ENCODE peak calls at places on chromosome 13, in six cellular contexts. One of them, this sample, is unnamed.

GRCh38 chr13:109784590-109785140 is 1.7 kb downstream of the IRS2 start:
- DNase-seq in H1: peak; percentile 89
- DNase-seq in H9: peak; percentile 81
- DNase-seq in IMR-90: peak; percentile 62
- DNase-seq in trophoblast cell: peak; percentile 73
- DNase-seq in mesenchymal stem cell: peak; percentile 77
- DNase-seq in this sample: peak; percentile 82

GRCh38 chr13:35502456-35502855 is 26.0 kb upstream of the MAB21L1 start:
- DNase-seq in H1: no peak
- DNase-seq in IMR-90: no peak
- DNase-seq in trophoblast cell: no peak
- DNase-seq in mesenchymal stem cell: no peak
- DNase-seq in H9: no peak
- DNase-seq in this sample: no peak

GRCh38 chr13:33033361-33033812 is 17.2 kb downstream of the KL start:
- DNase-seq in H9: no peak
- DNase-seq in mesenchymal stem cell: no peak
- DNase-seq in H1: no peak
- DNase-seq in IMR-90: no peak
- DNase-seq in trophoblast cell: no peak
- DNase-seq in this sample: no peak

GRCh38 chr13:90738881-90739280 is 608.6 kb upstream of the MIR17HG start:
- DNase-seq in H1: no peak
- DNase-seq in mesenchymal stem cell: no peak
- DNase-seq in trophoblast cell: no peak
- DNase-seq in IMR-90: no peak
- DNase-seq in H9: no peak
- DNase-seq in this sample: peak; percentile 8

GRCh38 chr13:106109391-106109791 is 426.1 kb downstream of the EFNB2 start:
- DNase-seq in trophoblast cell: no peak
- DNase-seq in IMR-90: peak; percentile 47
- DNase-seq in H9: no peak
- DNase-seq in H1: no peak
- DNase-seq in mesenchymal stem cell: no peak
- DNase-seq in this sample: no peak

GRCh38 chr13:101331731-101332130 is 84.6 kb downstream of the NALCN start:
- DNase-seq in trophoblast cell: no peak
- DNase-seq in mesenchymal stem cell: no peak
- DNase-seq in IMR-90: no peak
- DNase-seq in H9: no peak
- DNase-seq in H1: no peak
- DNase-seq in this sample: no peak

GRCh38 chr13:32445461-32445860 is 17.5 kb upstream of the N4BP2L1 start:
- DNase-seq in trophoblast cell: no peak
- DNase-seq in IMR-90: no peak
- DNase-seq in mesenchymal stem cell: no peak
- DNase-seq in H9: no peak
- DNase-seq in H1: no peak
- DNase-seq in this sample: no peak

GRCh38 chr13:52925775-52926285 is 77.4 kb upstream of the PCDH8 start:
- DNase-seq in mesenchymal stem cell: no peak
- DNase-seq in trophoblast cell: no peak
- DNase-seq in H1: no peak
- DNase-seq in H9: no peak
- DNase-seq in IMR-90: no peak
- DNase-seq in this sample: no peak

GRCh38 chr13:89686171-89686570 is 1661.3 kb upstream of the MIR17HG start:
- DNase-seq in trophoblast cell: peak; percentile 8
- DNase-seq in H9: no peak
- DNase-seq in H1: no peak
- DNase-seq in IMR-90: no peak
- DNase-seq in mesenchymal stem cell: no peak
- DNase-seq in this sample: no peak

GRCh38 chr13:49733181-49733951 is 42.1 kb upstream of the EBPL start:
- DNase-seq in mesenchymal stem cell: peak; percentile 17
- DNase-seq in trophoblast cell: no peak
- DNase-seq in IMR-90: peak; percentile 27
- DNase-seq in H9: no peak
- DNase-seq in H1: no peak
- DNase-seq in this sample: peak; percentile 8

GRCh38 chr13:50408068-50408467 is 392.8 kb downstream of the KCNRG start:
- DNase-seq in IMR-90: no peak
- DNase-seq in trophoblast cell: no peak
- DNase-seq in mesenchymal stem cell: no peak
- DNase-seq in H9: no peak
- DNase-seq in H1: no peak
- DNase-seq in this sample: no peak

GRCh38 chr13:42602910-42603309 is 29.0 kb downstream of the TNFSF11 start:
- DNase-seq in IMR-90: no peak
- DNase-seq in H9: no peak
- DNase-seq in trophoblast cell: no peak
- DNase-seq in H1: no peak
- DNase-seq in mesenchymal stem cell: no peak
- DNase-seq in this sample: no peak

GRCh38 chr13:30143671-30144400 is 163.5 kb downstream of the KATNAL1 start:
- DNase-seq in mesenchymal stem cell: peak; percentile 88
- DNase-seq in H1: no peak
- DNase-seq in H9: no peak
- DNase-seq in IMR-90: peak; percentile 81
- DNase-seq in trophoblast cell: no peak
- DNase-seq in this sample: no peak

GRCh38 chr13:48888613-48889012 is 87.1 kb upstream of the FNDC3A start:
- DNase-seq in IMR-90: no peak
- DNase-seq in trophoblast cell: no peak
- DNase-seq in H1: no peak
- DNase-seq in H9: no peak
- DNase-seq in mesenchymal stem cell: no peak
- DNase-seq in this sample: no peak

GRCh38 chr13:105914637-105915036 is 620.8 kb downstream of the EFNB2 start:
- DNase-seq in H1: no peak
- DNase-seq in mesenchymal stem cell: peak; percentile 96
- DNase-seq in trophoblast cell: no peak
- DNase-seq in IMR-90: peak; percentile 95
- DNase-seq in H9: no peak
- DNase-seq in this sample: no peak

GRCh38 chr13:96426160-96426559 is 336.3 kb downstream of the HS6ST3 start:
- DNase-seq in trophoblast cell: no peak
- DNase-seq in H1: no peak
- DNase-seq in mesenchymal stem cell: no peak
- DNase-seq in IMR-90: no peak
- DNase-seq in H9: no peak
- DNase-seq in this sample: no peak

GRCh38 chr13:62910541-62910940 is 1494.9 kb upstream of the PCDH20 start:
- DNase-seq in trophoblast cell: no peak
- DNase-seq in IMR-90: no peak
- DNase-seq in H9: no peak
- DNase-seq in H1: no peak
- DNase-seq in mesenchymal stem cell: no peak
- DNase-seq in this sample: no peak

GRCh38 chr13:20550799-20551198 is 16.2 kb upstream of the IFT88 start:
- DNase-seq in trophoblast cell: no peak
- DNase-seq in mesenchymal stem cell: no peak
- DNase-seq in H9: no peak
- DNase-seq in H1: no peak
- DNase-seq in IMR-90: no peak
- DNase-seq in this sample: no peak

GRCh38 chr13:69579351-69579750 is 528.3 kb upstream of the ATXN8OS start:
- DNase-seq in IMR-90: no peak
- DNase-seq in H1: no peak
- DNase-seq in H9: no peak
- DNase-seq in trophoblast cell: no peak
- DNase-seq in mesenchymal stem cell: peak; percentile 27
- DNase-seq in this sample: peak; percentile 18

GRCh38 chr13:72970956-72971355 is 87.8 kb upstream of the KLF5 start:
- DNase-seq in IMR-90: peak; percentile 57
- DNase-seq in H1: no peak
- DNase-seq in H9: no peak
- DNase-seq in mesenchymal stem cell: no peak
- DNase-seq in trophoblast cell: peak; percentile 41
- DNase-seq in this sample: peak; percentile 14

GRCh38 chr13:74250738-74251190 is 116.6 kb upstream of the KLF12 start:
- DNase-seq in IMR-90: peak; percentile 75
- DNase-seq in H1: no peak
- DNase-seq in H9: no peak
- DNase-seq in trophoblast cell: no peak
- DNase-seq in mesenchymal stem cell: peak; percentile 1
- DNase-seq in this sample: no peak

GRCh38 chr13:75550159-75550567 is 572 bp downstream of the UCHL3 start:
- DNase-seq in trophoblast cell: peak; percentile 52
- DNase-seq in H9: no peak
- DNase-seq in IMR-90: peak; percentile 87
- DNase-seq in mesenchymal stem cell: peak; percentile 76
- DNase-seq in H1: no peak
- DNase-seq in this sample: peak; percentile 40

GRCh38 chr13:100636004-100636403 is 38.6 kb downstream of the TMTC4 start:
- DNase-seq in H1: no peak
- DNase-seq in trophoblast cell: no peak
- DNase-seq in IMR-90: no peak
- DNase-seq in mesenchymal stem cell: no peak
- DNase-seq in H9: no peak
- DNase-seq in this sample: no peak

GRCh38 chr13:113002206-113002821 is 33.3 kb downstream of the MCF2L start:
- DNase-seq in trophoblast cell: no peak
- DNase-seq in H1: peak; percentile 84
- DNase-seq in H9: peak; percentile 81
- DNase-seq in mesenchymal stem cell: no peak
- DNase-seq in IMR-90: no peak
- DNase-seq in this sample: peak; percentile 71

GRCh38 chr13:113005076-113005865 is 36.3 kb downstream of the MCF2L start:
- DNase-seq in mesenchymal stem cell: no peak
- DNase-seq in H1: no peak
- DNase-seq in IMR-90: no peak
- DNase-seq in H9: no peak
- DNase-seq in trophoblast cell: no peak
- DNase-seq in this sample: no peak

GRCh38 chr13:113002891-113003290 is 33.9 kb downstream of the MCF2L start:
- DNase-seq in H1: no peak
- DNase-seq in mesenchymal stem cell: no peak
- DNase-seq in IMR-90: no peak
- DNase-seq in trophoblast cell: no peak
- DNase-seq in H9: no peak
- DNase-seq in this sample: no peak

GRCh38 chr13:113005997-113006396 is 37.0 kb downstream of the MCF2L start:
- DNase-seq in IMR-90: no peak
- DNase-seq in H9: no peak
- DNase-seq in mesenchymal stem cell: no peak
- DNase-seq in H1: no peak
- DNase-seq in trophoblast cell: no peak
- DNase-seq in this sample: no peak

GRCh38 chr13:113004126-113004525 is 35.1 kb downstream of the MCF2L start:
- DNase-seq in mesenchymal stem cell: no peak
- DNase-seq in H1: no peak
- DNase-seq in trophoblast cell: no peak
- DNase-seq in H9: no peak
- DNase-seq in IMR-90: no peak
- DNase-seq in this sample: no peak
- H2BK120ac ChIP-seq in mesenchymal stem cell: no peak overlapping the region
- H2BK120ac ChIP-seq in H1: no peak overlapping the region
- H2BK120ac ChIP-seq in trophoblast cell: no peak overlapping the region
- H2BK120ac ChIP-seq in H9: no peak overlapping the region
- H2BK120ac ChIP-seq in IMR-90: no peak overlapping the region
- H2BK120ac ChIP-seq in this sample: no peak overlapping the region

GRCh38 chr13:27835799-27836198 is 43.5 kb downstream of the GSX1 start:
- DNase-seq in mesenchymal stem cell: no peak
- DNase-seq in H9: no peak
- DNase-seq in IMR-90: no peak
- DNase-seq in H1: no peak
- DNase-seq in trophoblast cell: no peak
- DNase-seq in this sample: no peak
- H3K27ac ChIP-seq in mesenchymal stem cell: no peak overlapping the region
- H3K27ac ChIP-seq in H9: no peak overlapping the region
- H3K27ac ChIP-seq in IMR-90: no peak overlapping the region
- H3K27ac ChIP-seq in H1: no peak overlapping the region
- H3K27ac ChIP-seq in trophoblast cell: no peak overlapping the region
- H3K27ac ChIP-seq in this sample: no peak overlapping the region

GRCh38 chr13:80962855-80963254 is 621.9 kb upstream of the SPRY2 start:
- DNase-seq in H9: no peak
- DNase-seq in trophoblast cell: no peak
- DNase-seq in H1: no peak
- DNase-seq in IMR-90: no peak
- DNase-seq in mesenchymal stem cell: no peak
- DNase-seq in this sample: no peak
- H3K4ac ChIP-seq in H9: no peak overlapping the region
- H3K4ac ChIP-seq in trophoblast cell: no peak overlapping the region
- H3K4ac ChIP-seq in H1: no peak overlapping the region
- H3K4ac ChIP-seq in IMR-90: no peak overlapping the region
- H3K4ac ChIP-seq in mesenchymal stem cell: no peak overlapping the region
- H3K4ac ChIP-seq in this sample: no peak overlapping the region

DNA sequence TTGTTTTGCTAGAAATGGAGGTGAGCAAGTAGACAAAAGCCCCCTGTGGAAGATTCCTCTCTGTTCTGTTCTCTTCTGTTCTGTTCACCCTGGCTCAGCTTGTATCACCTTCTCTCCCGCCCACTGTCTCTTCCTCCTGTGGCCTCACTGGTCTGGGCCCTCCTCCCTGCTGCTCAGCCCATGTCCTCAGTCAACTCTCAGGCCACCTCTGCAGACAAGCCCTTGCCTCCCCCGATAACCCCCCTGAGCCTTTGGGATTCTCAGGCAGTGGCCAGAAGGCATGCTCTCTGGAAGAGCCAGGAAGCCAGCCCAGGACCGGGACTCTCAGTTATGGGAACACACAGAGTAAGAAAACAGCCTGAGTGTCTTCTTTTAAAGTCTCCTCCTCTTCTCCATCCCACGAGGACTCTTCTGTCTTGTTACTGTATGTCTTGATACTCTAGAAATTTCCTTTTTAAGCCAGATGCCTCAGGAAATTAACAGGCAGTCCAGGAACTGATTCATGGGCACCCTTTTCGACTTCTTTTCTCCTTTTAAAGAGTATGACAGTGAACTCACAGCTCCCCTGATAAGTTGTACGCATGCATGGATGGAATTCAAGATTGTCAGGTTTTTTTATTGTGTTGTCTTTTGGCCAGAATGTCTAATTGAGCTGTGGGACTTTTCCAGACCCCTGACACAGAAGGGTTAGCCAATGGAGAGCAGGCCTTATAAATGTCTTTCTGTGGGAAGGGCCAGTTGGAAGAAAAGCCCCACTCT is 33.7 kb downstream of the SHISA2 start:
- DNase-seq in H1: peak; percentile 37
- DNase-seq in H9: no peak
- DNase-seq in trophoblast cell: no peak
- DNase-seq in IMR-90: no peak
- DNase-seq in mesenchymal stem cell: peak; percentile 30
- DNase-seq in this sample: no peak
- H2BK120ac ChIP-seq in H1: no peak overlapping the region
- H2BK120ac ChIP-seq in H9: no peak overlapping the region
- H2BK120ac ChIP-seq in trophoblast cell: no peak overlapping the region
- H2BK120ac ChIP-seq in IMR-90: no peak overlapping the region
- H2BK120ac ChIP-seq in mesenchymal stem cell: no peak overlapping the region
- H2BK120ac ChIP-seq in this sample: no peak overlapping the region

DNA sequence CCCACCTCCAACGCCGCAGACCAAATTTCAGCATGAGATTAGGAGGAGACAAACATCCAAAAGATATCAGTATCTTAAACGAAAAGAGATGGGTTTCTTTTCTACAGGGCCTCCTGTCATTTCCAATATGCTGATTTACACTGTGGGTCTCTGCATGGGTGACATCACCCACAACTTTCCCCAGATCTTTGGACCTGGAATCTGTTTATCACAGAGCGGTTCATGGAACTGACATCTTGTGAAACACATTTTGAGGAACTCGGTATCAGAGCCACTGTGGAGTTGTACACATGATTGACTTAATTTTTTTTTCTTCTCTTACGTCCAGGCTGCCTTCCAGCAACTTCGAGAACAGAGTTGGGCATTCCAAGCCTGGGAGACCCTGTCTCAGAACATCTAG is 80.3 kb upstream of the SERP2 start:
- DNase-seq in H9: no peak
- DNase-seq in IMR-90: no peak
- DNase-seq in trophoblast cell: no peak
- DNase-seq in mesenchymal stem cell: no peak
- DNase-seq in H1: no peak
- DNase-seq in this sample: no peak
- H3K27ac ChIP-seq in H9: no peak overlapping the region
- H3K27ac ChIP-seq in IMR-90: peak overlapping the region; percentile 75
- H3K27ac ChIP-seq in trophoblast cell: no peak overlapping the region
- H3K27ac ChIP-seq in mesenchymal stem cell: no peak overlapping the region
- H3K27ac ChIP-seq in H1: no peak overlapping the region
- H3K27ac ChIP-seq in this sample: no peak overlapping the region